ENCODE peak calls at places on chromosomes 16 and 17, in seven cellular contexts. I, H, V, N, M, F and J are unnamed samples.

GRCh38 chr17:13287226-13287625 is 269.4 kb upstream of the ELAC2 start:
- DNase-seq in I (no peak), H (no peak), V (no peak), N (no peak), M (no peak), F (no peak), J (no peak)

GRCh38 chr17:15981208-15981607 is 18.3 kb downstream of the ZSWIM7 start:
- DNase-seq in I (no peak), H (no peak), V (no peak), N (no peak), M (no peak), F (no peak), J (no peak)

GRCh38 chr17:55285340-55286301 is 20.9 kb downstream of the HLF start:
- DNase-seq in I (no peak), H (peak), V (peak), N (no peak), M (no peak), F (peak), J (peak)

GRCh38 chr17:2057714-2058520 is 3.0 kb downstream of the HIC1 start:
- DNase-seq in I (no peak), H (no peak), V (no peak), N (no peak), M (no peak), F (no peak), J (no peak)

GRCh38 chr16:47198180-47198575 is 54.4 kb upstream of the NETO2 start:
- DNase-seq in I (no peak), H (no peak), V (no peak), N (no peak), M (no peak), F (no peak), J (no peak)

GRCh38 chr17:34725008-34725407 is 145.6 kb downstream of the TMEM132E start:
- DNase-seq in I (no peak), H (no peak), V (no peak), N (no peak), M (no peak), F (no peak), J (no peak)

GRCh38 chr16:84547539-84548058 is 43.1 kb upstream of the MEAK7 start:
- DNase-seq in I (no peak), H (no peak), V (no peak), N (no peak), M (no peak), F (no peak), J (no peak)

GRCh38 chr17:55466671-55467070 is 44.6 kb downstream of the SMIM36 start:
- DNase-seq in I (no peak), H (no peak), V (no peak), N (peak), M (no peak), F (no peak), J (no peak)

GRCh38 chr16:14140916-14141315 is 69.8 kb downstream of the MRTFB start:
- DNase-seq in I (no peak), H (no peak), V (no peak), N (no peak), M (no peak), F (no peak), J (no peak)

GRCh38 chr16:84827897-84828296 is 8.1 kb downstream of the CRISPLD2 start:
- DNase-seq in I (no peak), H (no peak), V (no peak), N (no peak), M (no peak), F (no peak), J (no peak)

GRCh38 chr17:21253646-21254441 is 634 bp upstream of the NATD1 start:
- DNase-seq in I (no peak), H (no peak), V (no peak), N (no peak), M (no peak), F (no peak), J (no peak)

GRCh38 chr16:50133214-50133613 is 19.9 kb upstream of the TENT4B start:
- DNase-seq in I (no peak), H (no peak), V (no peak), N (no peak), M (no peak), F (no peak), J (no peak)

GRCh38 chr16:11111166-11111565 is 144.8 kb downstream of the SOCS1 start:
- DNase-seq in I (no peak), H (no peak), V (no peak), N (no peak), M (no peak), F (no peak), J (no peak)

GRCh38 chr17:59764292-59764741 is 56.9 kb downstream of the VMP1 start:
- DNase-seq in I (no peak), H (no peak), V (no peak), N (no peak), M (no peak), F (no peak), J (peak)

GRCh38 chr17:44794699-44795413 is 35.2 kb downstream of the GJC1 start:
- DNase-seq in I (no peak), H (no peak), V (peak), N (peak), M (peak), F (peak), J (peak)

GRCh38 chr16:55711959-55712876 is 56.4 kb downstream of the SLC6A2 start:
- DNase-seq in I (peak), H (peak), V (peak), N (no peak), M (peak), F (peak), J (peak)

GRCh38 chr17:82036634-82037112 is 824 bp downstream of the DCXR start:
- DNase-seq in I (no peak), H (no peak), V (no peak), N (no peak), M (no peak), F (no peak), J (no peak)

GRCh38 chr17:29588017-29588557 is 1.4 kb downstream of the GIT1 start:
- DNase-seq in I (no peak), H (no peak), V (no peak), N (no peak), M (no peak), F (no peak), J (no peak)

GRCh38 chr17:81161972-81162371 is 3.3 kb upstream of the PVALEF start:
- DNase-seq in I (no peak), H (no peak), V (no peak), N (no peak), M (no peak), F (no peak), J (no peak)

GRCh38 chr17:64174686-64175456 is 44.9 kb upstream of the ERN1 start:
- DNase-seq in I (no peak), H (peak), V (peak), N (peak), M (no peak), F (no peak), J (peak)